ENCODE peak calls at places on chromosome 12, in six cellular contexts. H, B, Z, A, G and C are unnamed samples.

GRCh38 chr12:110349521-110350151 is 53.9 kb downstream of the ANAPC7 start:
- DNase-seq in H (no peak), B (no peak), Z (no peak), A (no peak), G (no peak), C (no peak)

GRCh38 chr12:126353604-126354003 is 1288.4 kb downstream of the AACS start:
- DNase-seq in H (no peak), B (no peak), Z (no peak), A (no peak), G (no peak), C (peak)

GRCh38 chr12:67394600-67394999 is 125.4 kb downstream of the CAND1 start:
- DNase-seq in H (peak), B (no peak), Z (peak), A (peak), G (no peak), C (peak)

GRCh38 chr12:51188359-51189051 is 15.6 kb upstream of the TFCP2 start:
- DNase-seq in H (no peak), B (no peak), Z (no peak), A (peak), G (no peak), C (no peak)

GRCh38 chr12:88566430-88566829 is 13.8 kb downstream of the KITLG start:
- DNase-seq in H (no peak), B (peak), Z (no peak), A (no peak), G (peak), C (no peak)

GRCh38 chr12:31896514-31897039 is 62.6 kb upstream of the RESF1 start:
- DNase-seq in H (no peak), B (no peak), Z (peak), A (no peak), G (no peak), C (no peak)

GRCh38 chr12:5220835-5221234 is 177.2 kb downstream of the KCNA5 start:
- DNase-seq in H (no peak), B (no peak), Z (no peak), A (no peak), G (no peak), C (no peak)

GRCh38 chr12:130413909-130414308 is 76.2 kb downstream of the PIWIL1 start:
- DNase-seq in H (no peak), B (no peak), Z (no peak), A (no peak), G (no peak), C (no peak)

GRCh38 chr12:93163260-93164036 is 214.3 kb upstream of the NUDT4 start:
- DNase-seq in H (peak), B (no peak), Z (no peak), A (no peak), G (peak), C (peak)

GRCh38 chr12:16323638-16324037 is 23.8 kb upstream of the MGST1 start:
- DNase-seq in H (no peak), B (no peak), Z (no peak), A (no peak), G (no peak), C (no peak)

GRCh38 chr12:30450226-30450625 is 245.4 kb downstream of the IPO8 start:
- DNase-seq in H (no peak), B (no peak), Z (no peak), A (no peak), G (no peak), C (no peak)

GRCh38 chr12:92437452-92437851 is 265.3 kb upstream of the PLEKHG7 start:
- DNase-seq in H (no peak), B (no peak), Z (no peak), A (no peak), G (no peak), C (no peak)

GRCh38 chr12:3772380-3772779 is 19.5 kb upstream of the CRACR2A start:
- DNase-seq in H (no peak), B (no peak), Z (no peak), A (no peak), G (peak), C (no peak)

GRCh38 chr12:58537278-58537677 is 383.0 kb downstream of the LRIG3 start:
- DNase-seq in H (peak), B (no peak), Z (no peak), A (no peak), G (peak), C (no peak)

GRCh38 chr12:522692-523378 is 63.1 kb downstream of the B4GALNT3 start:
- DNase-seq in H (no peak), B (no peak), Z (no peak), A (no peak), G (no peak), C (no peak)

GRCh38 chr12:19439059-19440018 is at the start of gene AEBP2:
- DNase-seq in H (peak), B (peak), Z (peak), A (peak), G (peak), C (peak)

GRCh38 chr12:13087766-13088165 is 15.7 kb downstream of the GSG1 start:
- DNase-seq in H (no peak), B (no peak), Z (no peak), A (no peak), G (no peak), C (no peak)

GRCh38 chr12:99146185-99146584 is 501.1 kb downstream of the APAF1 start:
- DNase-seq in H (no peak), B (no peak), Z (no peak), A (no peak), G (no peak), C (no peak)

GRCh38 chr12:89134213-89134770 is 218.0 kb downstream of the DUSP6 start:
- DNase-seq in H (no peak), B (no peak), Z (no peak), A (no peak), G (no peak), C (no peak)

GRCh38 chr12:67916266-67916970 is 72.8 kb upstream of the IFNG-AS1 start:
- DNase-seq in H (no peak), B (no peak), Z (no peak), A (no peak), G (no peak), C (no peak)

GRCh38 chr12:117092886-117093285 is 6.3 kb downstream of the TESC start:
- DNase-seq in H (no peak), B (no peak), Z (no peak), A (peak), G (no peak), C (no peak)

GRCh38 chr12:107645630-107646333 is 39.8 kb upstream of the PWP1 start:
- DNase-seq in H (no peak), B (no peak), Z (no peak), A (no peak), G (no peak), C (no peak)

GRCh38 chr12:124778411-124778810 is 85.3 kb downstream of the SCARB1 start:
- DNase-seq in H (no peak), B (no peak), Z (no peak), A (no peak), G (no peak), C (no peak)